ENCODE peak calls at places on chromosomes 4 and X, in eight cellular contexts. T is HCEC 1CT, N is ELF-1, C is HuH-7.5, F is HTR-8/SVneo, G is AG10803, I is D721Med, Y is AG08396. A is an unnamed sample.

GRCh38 chr4:136001791-136002190 is 1530.5 kb downstream of the PCDH18 start:
- DNase-seq in T (no peak), N (no peak), C (no peak), F (no peak), G (no peak), I (no peak), Y (no peak), A (no peak)

GRCh38 chrX:36414056-36414455 is 494.5 kb downstream of the CFAP47 start:
- DNase-seq in T (no peak), N (no peak), C (no peak), F (no peak), G (no peak), I (no peak), Y (no peak), A (no peak)

GRCh38 chr4:161564230-161564834 is 599.5 kb downstream of the FSTL5 start:
- DNase-seq in T (no peak), N (no peak), C (no peak), F (no peak), G (peak), I (no peak), Y (no peak), A (peak)

GRCh38 chr4:663438-664428 is 10.3 kb downstream of the ATP5ME start:
- DNase-seq in T (no peak), N (no peak), C (no peak), F (no peak), G (no peak), I (peak), Y (no peak), A (no peak)

GRCh38 chrX:47900833-47901232 is 64.1 kb downstream of the ZNF81 start:
- DNase-seq in T (no peak), N (no peak), C (no peak), F (no peak), G (no peak), I (no peak), Y (no peak), A (no peak)

GRCh38 chr4:179624768-179625181 is 2182.5 kb upstream of the AGA start:
- DNase-seq in T (peak), N (no peak), C (no peak), F (peak), G (peak), I (no peak), Y (peak), A (peak)

GRCh38 chr4:56976283-56976877 is 1.0 kb downstream of the NOA1 start:
- DNase-seq in T (no peak), N (no peak), C (no peak), F (no peak), G (no peak), I (no peak), Y (peak), A (no peak)

GRCh38 chrX:24276011-24276410 is 37.9 kb downstream of the SUPT20HL2 start:
- DNase-seq in T (no peak), N (no peak), C (no peak), F (no peak), G (no peak), I (no peak), Y (no peak), A (peak)

GRCh38 chrX:73850124-73851013 is 287.4 kb downstream of the CHIC1 start:
- DNase-seq in T (peak), N (peak), C (peak), F (peak), G (peak), I (no peak), Y (peak), A (peak)

GRCh38 chrX:30620980-30621716 is 32.1 kb upstream of the GK start:
- DNase-seq in T (peak), N (peak), C (no peak), F (peak), G (peak), I (no peak), Y (peak), A (peak)

GRCh38 chrX:151830911-151831310 is 81.8 kb upstream of the MAGEA4 start:
- DNase-seq in T (no peak), N (peak), C (no peak), F (no peak), G (no peak), I (no peak), Y (no peak), A (peak)

GRCh38 chrX:41482153-41482850 is 35.2 kb downstream of the NYX start:
- DNase-seq in T (no peak), N (peak), C (no peak), F (no peak), G (peak), I (no peak), Y (no peak), A (peak)

GRCh38 chrX:79095441-79096338 is 48.8 kb upstream of the GPR174 start:
- DNase-seq in T (no peak), N (no peak), C (no peak), F (no peak), G (no peak), I (no peak), Y (no peak), A (no peak)

GRCh38 chrX:70434914-70435586 is 9.6 kb upstream of the DLG3 start:
- DNase-seq in T (peak), N (no peak), C (no peak), F (peak), G (peak), I (no peak), Y (peak), A (peak)

GRCh38 chr4:152138451-152138850 is 377.6 kb upstream of the GATB start:
- DNase-seq in T (no peak), N (no peak), C (no peak), F (no peak), G (no peak), I (peak), Y (no peak), A (no peak)

GRCh38 chrX:118627084-118627758 is 100.2 kb upstream of the IL13RA1 start:
- DNase-seq in T (no peak), N (no peak), C (no peak), F (no peak), G (no peak), I (no peak), Y (no peak), A (peak)

GRCh38 chr4:139214039-139214534 is 37.1 kb upstream of the ELF2 start:
- DNase-seq in T (no peak), N (peak), C (no peak), F (no peak), G (no peak), I (no peak), Y (no peak), A (no peak)

GRCh38 chrX:154097003-154097596 is 417 bp downstream of the MECP2 start:
- DNase-seq in T (peak), N (peak), C (peak), F (peak), G (peak), I (peak), Y (peak), A (peak)

GRCh38 chr4:38279650-38280322 is 319.6 kb downstream of the PTTG2 start:
- DNase-seq in T (no peak), N (peak), C (no peak), F (no peak), G (no peak), I (no peak), Y (no peak), A (no peak)

GRCh38 chr4:169620846-169621228 is 459 bp downstream of the CLCN3 start:
- DNase-seq in T (no peak), N (peak), C (no peak), F (no peak), G (no peak), I (no peak), Y (no peak), A (peak)

GRCh38 chr4:111596491-111596890 is 548.8 kb upstream of the FAM241A start:
- DNase-seq in T (no peak), N (no peak), C (no peak), F (no peak), G (no peak), I (no peak), Y (no peak), A (no peak)

GRCh38 chrX:134753185-134754008 is 95.1 kb upstream of the PLAC1 start:
- DNase-seq in T (peak), N (no peak), C (no peak), F (peak), G (peak), I (no peak), Y (peak), A (peak)

GRCh38 chrX:13684361-13684760 is 4.6 kb upstream of the RAB9A start:
- DNase-seq in T (no peak), N (no peak), C (no peak), F (no peak), G (no peak), I (no peak), Y (no peak), A (no peak)

GRCh38 chrX:17459008-17459407 is 84.0 kb downstream of the NHS start:
- DNase-seq in T (peak), N (no peak), C (no peak), F (no peak), G (peak), I (no peak), Y (peak), A (peak)

GRCh38 chrX:68196939-68197791 is 236.1 kb downstream of the OPHN1 start:
- DNase-seq in T (peak), N (peak), C (peak), F (peak), G (peak), I (no peak), Y (peak), A (peak)